ENCODE peak calls at places on chromosome 21, in four cellular contexts. Y is IMR-90, S is thyroid gland, N is prostate gland. G is an unnamed sample.

GRCh38 chr21:39612233-39613028 is at the start of gene B3GALT5:
- DNase-seq in Y (no peak), S (peak; percentile 65), N (no peak), G (no peak)

GRCh38 chr21:36909901-36910561 is 56.4 kb downstream of the HLCS start:
- DNase-seq in Y (peak; percentile 99), S (no peak), N (no peak), G (no peak)

GRCh38 chr21:16644690-16645089 is 868.2 kb upstream of the CXADR start:
- DNase-seq in Y (peak; percentile 20), S (no peak), N (no peak), G (no peak)

GRCh38 chr21:38221594-38221993 is 35.2 kb upstream of the KCNJ15 start:
- DNase-seq in Y (no peak), S (no peak), N (no peak), G (no peak)

GRCh38 chr21:39611547-39612190 is 1.1 kb upstream of the B3GALT5 start:
- DNase-seq in Y (no peak), S (no peak), N (no peak), G (no peak)

GRCh38 chr21:31156662-31157061 is 118.4 kb upstream of the KRTAP19-8 start:
- DNase-seq in Y (no peak), S (no peak), N (no peak), G (no peak)

GRCh38 chr21:44517175-44517899 is 22.7 kb downstream of the KRTAP10-1 start:
- DNase-seq in Y (peak; percentile 29), S (no peak), N (no peak), G (no peak)

GRCh38 chr21:44320847-44321246 is 18.3 kb downstream of the CFAP410 start:
- DNase-seq in Y (no peak), S (no peak), N (no peak), G (no peak)

GRCh38 chr21:29187939-29188338 is 57.5 kb downstream of the MAP3K7CL start:
- DNase-seq in Y (peak; percentile 96), S (no peak), N (peak; percentile 66), G (no peak)

GRCh38 chr21:39251326-39251725 is 62.1 kb downstream of the BRWD1 start:
- DNase-seq in Y (peak; percentile 24), S (no peak), N (no peak), G (no peak)

GRCh38 chr21:28224191-28224755 is 768.4 kb downstream of the LTN1 start:
- DNase-seq in Y (no peak), S (no peak), N (no peak), G (no peak)

GRCh38 chr21:41755934-41756773 is 10.7 kb downstream of the RIPK4 start:
- DNase-seq in Y (no peak), S (no peak), N (no peak), G (no peak)

GRCh38 chr21:36909423-36909822 is 57.0 kb downstream of the HLCS start:
- DNase-seq in Y (peak; percentile 38), S (no peak), N (no peak), G (no peak)

GRCh38 chr21:44441581-44442265 is 13.6 kb upstream of the LRRC3 start:
- DNase-seq in Y (no peak), S (no peak), N (no peak), G (no peak)

GRCh38 chr21:25396135-25396711 is 211.1 kb downstream of the MRPL39 start:
- DNase-seq in Y (no peak), S (no peak), N (no peak), G (no peak)

GRCh38 chr21:27110956-27111355 is 144.1 kb upstream of the ADAMTS5 start:
- DNase-seq in Y (no peak), S (no peak), N (no peak), G (no peak)

GRCh38 chr21:15617968-15618367 is 111.8 kb upstream of the USP25 start:
- DNase-seq in Y (peak; percentile 21), S (no peak), N (no peak), G (no peak)

GRCh38 chr21:26739189-26739588 is 106.0 kb downstream of the ADAMTS1 start:
- DNase-seq in Y (peak; percentile 31), S (no peak), N (no peak), G (no peak)

GRCh38 chr21:38669186-38669585 is 136.5 kb upstream of the ETS2 start:
- DNase-seq in Y (peak; percentile 30), S (no peak), N (no peak), G (no peak)

GRCh38 chr21:41139951-41140350 is 28.0 kb upstream of the BACE2 start:
- DNase-seq in Y (no peak), S (no peak), N (no peak), G (no peak)

GRCh38 chr21:17673261-17674020 is 60.7 kb upstream of the BTG3 start:
- DNase-seq in Y (no peak), S (no peak), N (no peak), G (no peak)

GRCh38 chr21:22083899-22084298 is 1085.7 kb downstream of the NCAM2 start:
- DNase-seq in Y (no peak), S (no peak), N (no peak), G (no peak)

GRCh38 chr21:42463861-42464515 is 32.0 kb downstream of the RSPH1 start:
- DNase-seq in Y (peak; percentile 68), S (peak; percentile 28), N (no peak), G (peak; percentile 55)

GRCh38 chr21:14766241-14766640 is 220.1 kb upstream of the SAMSN1 start:
- DNase-seq in Y (no peak), S (no peak), N (no peak), G (no peak)

GRCh38 chr21:28111151-28111619 is 881.5 kb downstream of the LTN1 start:
- DNase-seq in Y (peak; percentile 92), S (peak; percentile 18), N (no peak), G (peak; percentile 51)

GRCh38 chr21:34934350-34934749 is 114.8 kb downstream of the RUNX1 start:
- DNase-seq in Y (no peak), S (no peak), N (no peak), G (no peak)

GRCh38 chr21:25838809-25839208 is 104.0 kb downstream of the GABPA start:
- DNase-seq in Y (peak; percentile 20), S (no peak), N (no peak), G (no peak)

GRCh38 chr21:16196521-16197208 is 466.9 kb downstream of the USP25 start:
- DNase-seq in Y (no peak), S (no peak), N (no peak), G (no peak)

GRCh38 chr21:19553930-19554615 is 1150.5 kb upstream of the TMPRSS15 start:
- DNase-seq in Y (no peak), S (no peak), N (no peak), G (no peak)

GRCh38 chr21:42112857-42113256 is 41.7 kb downstream of the UMODL1 start:
- DNase-seq in Y (peak; percentile 68), S (no peak), N (no peak), G (no peak)

GRCh38 chr21:35603471-35603870 is 456.9 kb downstream of the SETD4 start:
- DNase-seq in Y (no peak), S (no peak), N (no peak), G (no peak)

GRCh38 chr21:41616063-41616591 is 108.2 kb upstream of the TMPRSS2 start:
- DNase-seq in Y (peak; percentile 91), S (peak; percentile 54), N (no peak), G (no peak)

GRCh38 chr21:45957986-45958610 is 23.5 kb upstream of the COL6A1 start:
- DNase-seq in Y (peak; percentile 30), S (no peak), N (no peak), G (no peak)
- H3K27ac ChIP-seq in Y (peak overlapping the region; percentile 21), S (no peak overlapping the region), N (peak overlapping the region; percentile 2), G (no peak overlapping the region)

DNA sequence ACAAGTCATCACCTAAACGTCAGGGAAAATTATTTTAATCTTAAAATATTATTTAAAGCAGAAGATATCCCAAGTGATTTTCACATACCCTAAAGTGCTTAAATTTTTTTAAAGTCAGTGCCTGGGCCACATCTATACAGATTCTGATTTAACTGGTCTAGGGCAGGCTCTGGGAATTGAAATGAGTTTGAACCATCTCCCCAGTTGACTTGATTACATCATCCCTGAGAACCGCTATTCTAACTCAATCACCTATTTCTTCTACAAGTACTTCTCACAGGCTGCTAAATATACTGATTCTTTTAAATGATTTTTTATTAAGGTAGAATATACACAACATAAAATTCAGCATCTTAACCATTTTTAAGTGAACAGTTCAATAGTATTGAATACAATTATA is 19.6 kb downstream of the GART start:
- DNase-seq in Y (no peak), S (no peak), N (no peak), G (no peak)
- H3K4me3 ChIP-seq in Y (no peak overlapping the region), S (no peak overlapping the region), N (no peak overlapping the region), G (no peak overlapping the region)

GRCh38 chr21:46054447-46054846 is 43.5 kb upstream of the COL6A2 start:
- DNase-seq in Y (peak; percentile 42), S (no peak), N (no peak), G (no peak)
- H3K27ac ChIP-seq in Y (peak overlapping the region; percentile 99), S (no peak overlapping the region), N (peak overlapping the region; percentile 27), G (peak overlapping the region; percentile 37)

GRCh38 chr21:32595431-32595830 is 10.1 kb upstream of the TCP10L start:
- DNase-seq in Y (no peak), S (no peak), N (no peak), G (no peak)
- H3K4me3 ChIP-seq in Y (no peak overlapping the region), S (no peak overlapping the region), N (no peak overlapping the region), G (no peak overlapping the region)

GRCh38 chr21:46051821-46052675 is 45.9 kb upstream of the COL6A2 start:
- DNase-seq in Y (no peak), S (no peak), N (no peak), G (no peak)
- H3K27ac ChIP-seq in Y (no peak overlapping the region), S (no peak overlapping the region), N (no peak overlapping the region), G (no peak overlapping the region)

GRCh38 chr21:45643021-45643980 is at the start of gene PCBP3:
- DNase-seq in Y (peak; percentile 89), S (peak; percentile 55), N (peak; percentile 93), G (peak; percentile 99)
- H3K4me3 ChIP-seq in Y (peak within 1 kb of the TSS; percentile 72), S (no peak within 1 kb of the TSS), N (peak within 1 kb of the TSS; percentile 49), G (peak within 1 kb of the TSS; percentile 19)

G was measured in lung.